ENCODE peak calls at places on chromosomes 16 and 17, in four cellular contexts. R is cardiac muscle cell, E is esophagus squamous epithelium, Z is choroid plexus epithelial cell. H is an unnamed sample.

GRCh38 chr17:56833023-56833811 is 503 bp downstream of the C17orf67 start:
- DNase-seq in Z (peak), E (no peak), R (peak), H (peak)

GRCh38 chr16:57045694-57046381 is 46.5 kb upstream of the CPNE2 start:
- DNase-seq in E (peak), R (peak), Z (peak), H (peak)

GRCh38 chr16:65120811-65121721 is 797 bp downstream of the CDH11 start:
- DNase-seq in R (peak), Z (peak), E (no peak), H (peak)

GRCh38 chr17:64618848-64619247 is 43.3 kb downstream of the SMURF2 start:
- DNase-seq in Z (no peak), R (no peak), E (no peak), H (no peak)

GRCh38 chr16:10744370-10745030 is 858 bp downstream of the NUBP1 start:
- DNase-seq in E (no peak), R (no peak), Z (peak), H (no peak)

GRCh38 chr16:80931985-80932720 is 74.5 kb downstream of the CMC2 start:
- DNase-seq in Z (peak), R (peak), E (no peak), H (peak)

GRCh38 chr17:1776328-1776727 is 14.5 kb downstream of the SERPINF1 start:
- DNase-seq in Z (no peak), E (no peak), R (no peak), H (no peak)

GRCh38 chr16:81174644-81175324 is 63.7 kb upstream of the BCO1 start:
- DNase-seq in E (no peak), R (no peak), Z (peak), H (peak)

GRCh38 chr16:67163903-67164558 is 514 bp upstream of the HSF4 start:
- DNase-seq in E (no peak), R (no peak), Z (no peak), H (no peak)

GRCh38 chr17:2024572-2025219 is 438 bp downstream of the RTN4RL1 start:
- DNase-seq in Z (no peak), R (no peak), E (no peak), H (no peak)

GRCh38 chr17:15177343-15177742 is 87.8 kb downstream of the PMP22 start:
- DNase-seq in R (no peak), E (no peak), Z (no peak), H (no peak)

GRCh38 chr16:68005786-68006286 is 6.6 kb upstream of the DPEP2 start:
- DNase-seq in Z (peak), R (no peak), E (peak), H (peak)

GRCh38 chr17:48910370-48910769 is 2.2 kb downstream of the UBE2Z start:
- DNase-seq in R (no peak), E (no peak), Z (no peak), H (no peak)

GRCh38 chr17:82662711-82663261 is 14.5 kb upstream of the WDR45B start:
- DNase-seq in R (no peak), E (no peak), Z (no peak), H (no peak)

GRCh38 chr17:19911033-19911432 is 43.3 kb upstream of the ULK2 start:
- DNase-seq in E (no peak), R (no peak), Z (peak), H (no peak)

GRCh38 chr16:18796377-18796776 is 5.0 kb downstream of the ARL6IP1 start:
- DNase-seq in E (no peak), R (no peak), Z (no peak), H (no peak)

GRCh38 chr16:29857133-29857760 is 5.8 kb downstream of the CDIPT start:
- DNase-seq in R (no peak), Z (peak), E (no peak), H (no peak)

GRCh38 chr16:17160285-17160854 is 310.4 kb downstream of the XYLT1 start:
- DNase-seq in R (no peak), Z (no peak), E (no peak), H (no peak)

GRCh38 chr16:50303041-50303604 is 36.8 kb downstream of the ADCY7 start:
- DNase-seq in Z (peak), E (no peak), R (no peak), H (no peak)

GRCh38 chr17:40021471-40021961 is 6.3 kb downstream of the CSF3 start:
- DNase-seq in R (no peak), Z (peak), E (no peak), H (peak)

DNA sequence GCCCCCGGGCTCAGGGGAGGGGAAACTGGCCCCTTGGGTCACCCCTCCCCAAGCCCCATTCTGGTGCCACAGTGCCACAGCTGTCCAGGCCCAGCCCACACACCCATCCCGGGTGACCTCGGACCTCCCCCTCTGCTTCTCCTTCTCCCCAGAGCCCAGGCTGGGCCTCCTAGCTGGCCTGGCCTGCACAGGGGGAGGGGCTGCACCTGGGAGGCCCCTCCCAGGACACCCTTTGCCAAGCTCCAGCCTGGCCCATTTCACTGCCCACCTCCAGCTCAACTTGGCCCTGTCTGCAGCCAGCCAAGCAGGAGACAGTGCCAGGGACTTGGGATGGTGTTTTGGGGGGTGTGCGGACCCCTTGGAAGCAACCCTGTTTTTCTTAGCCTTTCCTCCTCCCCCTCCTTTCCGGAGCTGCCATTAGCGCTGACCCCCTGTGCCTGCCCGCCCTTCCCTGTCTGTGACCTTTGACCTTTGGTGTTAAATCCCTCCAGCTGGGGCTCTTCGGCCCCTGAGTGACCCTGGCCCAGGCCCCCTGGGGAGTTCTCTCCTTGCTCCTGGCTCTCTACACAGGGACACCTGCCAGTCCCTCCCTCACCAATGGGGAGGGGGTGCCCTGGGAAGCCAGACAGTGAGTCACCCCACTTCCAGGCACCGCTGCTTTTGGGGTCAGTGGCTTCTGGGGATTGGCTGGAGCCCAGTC is 1.8 kb downstream of the GLIS2 start:
- DNase-seq in Z (no peak), R (no peak), E (no peak), H (no peak)
- H3K4me3 ChIP-seq in Z (peak), R (peak), E (peak), H (no peak)

GRCh38 chr16:73565263-73565662 is 517.3 kb upstream of the ZFHX3 start:
- DNase-seq in R (peak), Z (peak), E (no peak), H (peak)
- TF ChIP-seq CTCF in R (peak), Z (peak), E (peak), H (peak)

GRCh38 chr16:70715860-70716357 is 30.1 kb upstream of the MTSS2 start:
- DNase-seq in Z (peak), E (no peak), R (no peak), H (no peak)
- H3K4me3 ChIP-seq in Z (no peak), E (no peak), R (no peak), H (no peak)

GRCh38 chr17:41777157-41777578 is 9.3 kb downstream of the JUP start:
- DNase-seq in Z (peak), E (no peak), R (peak), H (peak)
- TF ChIP-seq CTCF in Z (peak), E (peak), R (peak), H (peak)

DNA sequence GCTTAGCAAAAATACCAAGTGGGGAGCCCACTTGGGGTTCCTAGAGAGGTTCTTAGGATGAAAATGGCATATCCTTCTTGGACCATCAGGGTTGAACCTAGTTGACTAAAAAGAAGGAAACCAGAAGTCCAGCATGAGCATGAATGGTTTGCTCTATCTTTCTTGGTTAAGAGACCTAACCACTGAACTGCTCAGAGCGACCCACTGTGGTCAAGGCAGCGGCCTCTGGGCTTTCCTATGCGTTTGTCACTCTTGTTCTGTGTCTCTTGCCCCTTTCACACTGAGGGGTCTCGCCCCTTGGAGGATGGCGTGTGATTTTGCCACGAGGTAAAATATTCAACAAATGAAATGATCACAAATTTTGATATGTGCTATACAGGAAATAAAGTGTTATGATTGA is 526 bp upstream of the BORCS6 start:
- DNase-seq in R (no peak), E (no peak), Z (no peak), H (no peak)
- H3K4me3 ChIP-seq in R (peak), E (peak), Z (peak), H (peak)

H was measured in epithelial cell of esophagus.